ENCODE peak calls at places on chromosomes 1 and 21, in seven cellular contexts. T, M, X, E, G, B and N are unnamed samples.

GRCh38 chr1:9066945-9067807 is 2.3 kb downstream of the SLC2A5 start:
- DNase-seq in M (no peak), B (peak), G (peak), T (peak), E (peak), X (peak), N (no peak)

GRCh38 chr1:16677552-16678423 is 11.0 kb upstream of the RNU1-3 start:
- DNase-seq in M (peak), B (peak), T (peak), G (peak), X (peak), E (peak), N (peak)

GRCh38 chr21:18522181-18522771 is 118.7 kb upstream of the TMPRSS15 start:
- DNase-seq in E (no peak), G (no peak), M (no peak), B (peak), X (no peak), T (no peak), N (no peak)

GRCh38 chr1:188769936-188770335 is 1707.7 kb downstream of the BRINP3 start:
- DNase-seq in E (peak), G (no peak), T (no peak), M (no peak), B (peak), X (no peak), N (no peak)

GRCh38 chr1:63935148-63935547 is 161.3 kb downstream of the ROR1 start:
- DNase-seq in B (peak), M (no peak), X (peak), G (no peak), T (no peak), E (peak), N (no peak)

GRCh38 chr1:14590781-14591180 is 7.7 kb upstream of the KAZN start:
- DNase-seq in T (no peak), G (no peak), E (no peak), X (peak), M (no peak), B (no peak), N (no peak)

GRCh38 chr1:56389813-56390539 is 189.4 kb downstream of the PLPP3 start:
- DNase-seq in M (no peak), E (peak), X (no peak), T (no peak), G (no peak), B (peak), N (no peak)

GRCh38 chr1:192580351-192580962 is 4.9 kb downstream of the RGS1 start:
- DNase-seq in B (peak), X (peak), G (peak), T (no peak), E (peak), M (no peak), N (no peak)

GRCh38 chr1:41976671-41977070 is 57.9 kb upstream of the HIVEP3 start:
- DNase-seq in G (no peak), T (no peak), M (no peak), E (no peak), X (no peak), B (no peak), N (no peak)

GRCh38 chr1:236623371-236624166 is 19.3 kb upstream of the HEATR1 start:
- DNase-seq in E (peak), B (peak), G (no peak), M (no peak), X (no peak), T (no peak), N (no peak)

GRCh38 chr1:227945891-227946623 is 1.7 kb downstream of the WNT9A start:
- DNase-seq in E (peak), T (peak), G (peak), M (peak), B (peak), X (peak), N (no peak)

GRCh38 chr1:93347319-93347899 is 1.7 kb downstream of the DR1 start:
- DNase-seq in X (no peak), E (no peak), G (no peak), B (peak), T (no peak), M (no peak), N (no peak)

GRCh38 chr1:29703596-29703995 is 467.3 kb downstream of the PTPRU start:
- DNase-seq in X (peak), M (peak), T (no peak), E (peak), B (peak), G (peak), N (no peak)

GRCh38 chr1:198849108-198849507 is 210.3 kb downstream of the PTPRC start:
- DNase-seq in X (no peak), B (no peak), T (no peak), G (no peak), M (no peak), E (no peak), N (no peak)

GRCh38 chr1:220747426-220748090 is 564 bp upstream of the MTARC2 start:
- DNase-seq in X (no peak), G (no peak), T (no peak), E (no peak), M (no peak), B (no peak), N (no peak)

GRCh38 chr1:203182377-203182927 is 4.1 kb downstream of the CHI3L1 start:
- DNase-seq in X (no peak), E (no peak), M (peak), G (no peak), T (no peak), B (no peak), N (no peak)

GRCh38 chr1:44260792-44261474 is 47.7 kb downstream of the DMAP1 start:
- DNase-seq in B (no peak), E (no peak), G (no peak), T (no peak), M (no peak), X (no peak), N (no peak)

GRCh38 chr1:52674497-52675384 is 23.4 kb downstream of the COA7 start:
- DNase-seq in B (peak), X (no peak), T (no peak), M (no peak), G (no peak), E (peak), N (no peak)

GRCh38 chr1:247228133-247228532 is 27.7 kb upstream of the VN1R5 start:
- DNase-seq in X (peak), M (no peak), G (no peak), B (no peak), T (no peak), E (no peak), N (no peak)

GRCh38 chr1:182860658-182861057 is 21.5 kb downstream of the DHX9 start:
- DNase-seq in T (no peak), M (no peak), E (no peak), G (no peak), B (no peak), X (no peak), N (no peak)

GRCh38 chr1:202586018-202586821 is 124.0 kb downstream of the SYT2 start:
- DNase-seq in X (peak), M (no peak), E (no peak), G (peak), B (peak), T (no peak), N (no peak)

GRCh38 chr1:40059292-40059959 is 18.9 kb downstream of the CAP1 start:
- DNase-seq in T (no peak), G (peak), E (peak), X (peak), M (no peak), B (peak), N (peak)

GRCh38 chr1:223836586-223836985 is 9.2 kb downstream of the TP53BP2 start:
- DNase-seq in M (no peak), E (peak), B (peak), T (no peak), X (no peak), G (no peak), N (no peak)

GRCh38 chr1:5990913-5991783 is 1.1 kb downstream of the NPHP4 start:
- DNase-seq in T (peak), X (no peak), M (peak), B (peak), E (peak), G (peak), N (no peak)

GRCh38 chr1:235821361-235821981 is 45.2 kb downstream of the LYST start:
- DNase-seq in G (no peak), T (no peak), E (peak), B (peak), X (peak), M (no peak), N (no peak)

GRCh38 chr21:33414926-33415325 is 11.7 kb downstream of the IFNGR2 start:
- DNase-seq in E (no peak), M (no peak), T (no peak), G (no peak), B (no peak), X (no peak), N (no peak)

GRCh38 chr1:242605521-242605920 is 81.0 kb upstream of the PLD5 start:
- DNase-seq in T (no peak), B (peak), M (no peak), E (peak), G (no peak), X (peak), N (no peak)

GRCh38 chr1:2322065-2322571 is 69.2 kb downstream of the MORN1 start:
- DNase-seq in B (no peak), G (no peak), X (peak), M (peak), T (peak), E (peak), N (no peak)

GRCh38 chr1:6445062-6445763 is 20.6 kb downstream of the ESPN start:
- DNase-seq in G (peak), X (peak), M (peak), T (no peak), E (no peak), B (peak), N (no peak)

GRCh38 chr1:93437976-93438605 is 9.8 kb upstream of the FNBP1L start:
- DNase-seq in X (peak), E (peak), B (peak), G (no peak), M (no peak), T (no peak), N (peak)

GRCh38 chr1:160637821-160638539 is 8.9 kb downstream of the SLAMF1 start:
- DNase-seq in M (no peak), E (no peak), X (no peak), B (no peak), T (no peak), G (no peak), N (no peak)

GRCh38 chr1:153220606-153221303 is 3.4 kb downstream of the PRR9 start:
- DNase-seq in M (no peak), G (no peak), X (no peak), B (no peak), T (no peak), E (no peak), N (no peak)

GRCh38 chr21:42426424-42426823 is 22.7 kb downstream of the UBASH3A start:
- DNase-seq in X (no peak), G (no peak), M (no peak), T (no peak), B (no peak), E (no peak), N (no peak)

GRCh38 chr1:74513901-74514300 is 1.5 kb upstream of the LRRC53 start:
- DNase-seq in B (peak), T (no peak), X (no peak), M (no peak), E (no peak), G (no peak), N (no peak)

GRCh38 chr1:150194381-150195031 is 41.4 kb downstream of the ANP32E start:
- DNase-seq in B (no peak), M (no peak), T (no peak), X (no peak), G (no peak), E (no peak), N (no peak)

GRCh38 chr1:53294557-53294956 is 33.3 kb downstream of the LRP8 start:
- DNase-seq in M (no peak), G (no peak), B (peak), E (peak), X (peak), T (no peak), N (peak)

GRCh38 chr21:46118305-46118870 is 20.5 kb downstream of the COL6A2 start:
- DNase-seq in T (peak), E (no peak), X (peak), G (no peak), M (peak), B (no peak), N (no peak)

DNA sequence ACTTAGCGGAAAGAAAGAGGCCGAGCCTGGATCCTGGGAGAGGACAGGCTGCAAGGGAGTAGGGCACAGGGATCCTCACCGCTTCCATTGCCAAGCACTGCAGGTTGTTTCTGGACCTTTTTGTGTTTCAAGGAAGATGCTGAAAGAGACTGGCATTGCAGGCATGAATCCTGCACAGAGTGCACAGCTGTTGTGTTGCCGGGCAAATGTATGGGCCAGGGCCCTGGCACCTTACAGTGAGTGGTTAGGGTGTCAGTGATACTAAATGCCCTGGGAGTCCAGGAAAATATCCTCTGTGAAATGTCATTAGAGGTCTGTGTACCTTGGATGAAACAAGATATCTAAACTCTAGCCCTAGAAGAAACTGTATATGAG is 145.5 kb upstream of the FGGY start:
- DNase-seq in E (no peak), T (no peak), X (no peak), B (no peak), G (no peak), M (no peak), N (no peak)
- H3K4me3 ChIP-seq in E (no peak), T (no peak), X (no peak), B (peak), G (no peak), M (no peak), N (no peak)

DNA sequence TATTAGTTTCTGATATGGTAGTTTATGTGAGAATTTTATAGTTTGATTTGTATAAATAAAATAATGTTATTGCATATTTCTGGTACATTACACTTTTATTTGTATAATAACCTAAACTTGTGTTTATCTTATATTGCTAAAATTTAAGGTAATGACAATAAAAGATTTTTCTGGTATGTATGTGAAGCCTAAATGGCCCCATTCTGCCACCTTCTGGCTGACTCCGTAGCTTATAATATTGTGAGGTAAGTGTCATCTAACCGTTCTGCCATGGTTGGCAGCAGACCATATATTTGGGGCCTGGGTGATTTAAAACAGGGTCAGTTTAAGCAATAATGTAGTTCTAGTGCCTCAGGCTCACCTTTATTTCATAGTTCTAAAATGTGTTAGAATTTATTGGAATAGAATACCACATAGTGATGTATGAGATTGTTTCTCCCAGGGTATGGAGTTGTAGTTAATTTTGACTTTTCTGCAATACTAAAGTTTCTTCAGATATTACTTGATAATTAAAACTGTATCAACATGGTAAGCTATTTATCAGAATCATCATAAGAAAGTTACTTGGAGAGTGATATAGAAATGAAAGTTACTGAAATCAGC is 21.2 kb upstream of the PRKACB start:
- DNase-seq in M (no peak), B (peak), G (peak), X (peak), T (no peak), E (peak), N (no peak)
- TF ChIP-seq CTCF in M (peak), B (peak), G (no peak), X (peak), T (peak), E (peak), N (peak)

GRCh38 chr1:112927462-112927971 is 28.5 kb downstream of the SLC16A1 start:
- DNase-seq in E (no peak), X (no peak), B (no peak), M (no peak), G (no peak), T (no peak), N (no peak)

GRCh38 chr1:112923234-112923955 is 32.6 kb downstream of the SLC16A1 start:
- DNase-seq in X (no peak), G (no peak), M (no peak), B (no peak), T (no peak), E (no peak), N (no peak)

GRCh38 chr1:112926858-112927257 is 29.1 kb downstream of the SLC16A1 start:
- DNase-seq in E (no peak), T (no peak), B (no peak), G (no peak), X (no peak), M (no peak), N (no peak)

GRCh38 chr1:112925015-112925414 is 31.0 kb downstream of the SLC16A1 start:
- DNase-seq in T (no peak), X (no peak), E (no peak), M (no peak), B (no peak), G (no peak), N (no peak)

DNA sequence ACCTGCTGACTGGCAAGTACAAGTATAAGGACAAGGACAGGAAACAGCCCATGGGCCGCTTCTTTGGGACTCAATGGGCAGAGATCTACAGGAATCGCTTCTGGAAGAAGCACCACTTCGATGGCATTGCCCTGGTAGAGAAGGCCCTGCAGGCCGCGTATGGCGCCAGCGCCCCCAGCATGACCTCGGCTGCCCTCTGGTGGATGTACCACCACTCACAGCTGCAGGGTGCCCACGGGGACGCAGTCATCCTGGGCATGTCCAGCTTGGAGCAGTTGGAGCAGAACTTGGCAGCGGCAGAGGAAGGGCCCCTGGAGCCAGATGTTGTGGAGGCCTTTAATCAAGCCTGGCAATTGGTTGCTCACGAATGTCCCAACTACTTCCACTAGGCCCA is 32.0 kb downstream of the SLC16A1 start:
- DNase-seq in G (no peak), M (no peak), X (no peak), T (no peak), E (no peak), B (no peak), N (no peak)
- H3K4me3 ChIP-seq in G (no peak), M (no peak), X (no peak), T (no peak), E (no peak), B (no peak), N (no peak)

DNA sequence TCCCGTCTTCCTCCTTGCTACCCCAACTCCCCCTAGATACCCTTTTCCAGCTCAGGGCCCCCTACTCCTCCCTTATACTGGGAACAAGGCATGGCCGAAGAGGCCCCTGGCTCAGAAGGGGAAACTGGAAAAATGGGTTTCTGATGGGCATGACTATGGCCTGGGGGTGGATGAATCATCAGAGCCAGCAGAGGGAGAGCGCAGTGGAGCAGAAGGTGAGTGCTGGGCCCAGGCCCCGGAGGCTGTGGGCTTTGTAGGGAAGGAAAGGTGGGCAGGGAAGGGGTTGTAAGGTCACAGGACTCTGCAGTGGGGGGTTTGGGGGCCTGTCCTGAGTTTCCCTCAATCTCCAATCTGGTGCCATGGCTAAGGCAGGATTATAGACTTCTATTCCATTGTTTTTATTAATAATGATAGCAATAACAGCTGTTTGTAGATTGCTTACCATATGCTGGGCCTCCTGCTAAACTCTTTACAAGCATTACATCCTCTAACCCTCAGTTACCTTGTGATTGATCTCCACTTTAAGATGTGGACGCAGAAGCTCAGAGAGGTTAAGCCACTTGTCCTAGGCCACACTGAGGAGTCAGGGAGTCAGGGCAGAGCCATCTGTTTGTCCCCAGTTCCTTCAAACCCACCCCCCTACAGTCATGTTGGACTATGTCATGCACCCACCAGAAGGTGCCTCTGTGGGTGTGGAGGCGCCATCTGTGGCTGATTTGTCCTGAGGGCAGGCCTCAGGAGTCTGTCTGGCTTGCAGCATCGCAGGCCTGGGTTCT is 36.2 kb upstream of the ZNF362 start:
- DNase-seq in T (no peak), E (peak), M (no peak), G (no peak), X (no peak), B (peak), N (no peak)
- TF ChIP-seq CTCF in T (no peak), E (no peak), M (no peak), G (no peak), X (no peak), B (no peak), N (no peak)

GRCh38 chr1:107390076-107390420 is 249.2 kb downstream of the NTNG1 start:
- DNase-seq in B (no peak), E (no peak), G (no peak), M (no peak), X (no peak), T (no peak), N (no peak)

GRCh38 chr1:107394301-107394700 is 253.5 kb downstream of the NTNG1 start:
- DNase-seq in G (no peak), B (no peak), E (no peak), M (no peak), T (no peak), X (no peak), N (no peak)

DNA sequence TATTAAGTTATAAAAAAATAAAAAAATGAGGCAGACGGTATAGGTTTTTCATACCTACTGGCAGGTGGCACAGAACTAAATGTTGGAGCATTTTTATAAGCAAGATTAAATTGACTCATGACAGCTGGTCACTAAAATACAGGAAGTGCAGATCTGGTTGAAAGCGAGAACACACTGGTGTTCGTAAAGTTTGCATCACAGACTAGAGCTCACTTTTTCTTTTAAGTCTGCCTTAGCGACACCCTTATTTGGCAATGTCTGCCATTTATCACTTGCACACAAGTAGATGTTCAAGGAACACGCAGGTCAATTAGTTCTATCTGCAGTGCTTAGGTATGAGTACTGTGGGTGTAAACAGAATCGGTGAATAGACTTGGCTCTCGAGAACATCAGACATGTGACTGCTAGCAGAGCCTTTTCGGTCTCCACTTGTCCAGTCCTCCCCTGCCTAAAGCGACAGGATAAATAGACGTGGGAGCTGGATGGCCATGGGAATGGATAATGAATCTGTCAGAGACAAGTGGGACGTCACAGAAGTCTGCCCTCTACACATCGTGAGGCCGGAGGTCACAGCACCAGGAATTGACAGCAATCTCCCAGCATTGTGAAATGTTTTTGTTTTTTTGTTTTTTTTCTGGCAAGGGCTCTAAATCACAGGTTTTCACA is 248.7 kb downstream of the NTNG1 start:
- DNase-seq in B (no peak), G (no peak), T (no peak), X (no peak), E (no peak), M (no peak), N (peak)
- H3K4me3 ChIP-seq in B (no peak), G (no peak), T (peak), X (no peak), E (no peak), M (no peak), N (peak)